ENCODE peak calls at places on chromosomes 11 and 22, in nine cellular contexts. X is left ventricle myocardium inferior, B is fibroblast of lung, A is brain microvascular endothelial cell, R is dorsolateral prefrontal cortex, K is upper lobe of left lung, L is left lung, H is colonic mucosa, M is PC-3. P is an unnamed sample.

GRCh38 chr11:33802414-33802950 is 28.2 kb upstream of the FBXO3 start:
- DNase-seq in M (peak; percentile 91), A (peak; percentile 89), L (peak; percentile 50), K (peak; percentile 42), R (peak; percentile 82), X (peak; percentile 24), B (peak; percentile 92), H (peak; percentile 59), P (no peak)

GRCh38 chr11:43278302-43278956 is 33.4 kb upstream of the API5 start:
- DNase-seq in M (peak; percentile 64), H (no peak), L (no peak), R (no peak), A (peak; percentile 9), K (no peak), X (no peak), B (peak; percentile 19), P (no peak)

GRCh38 chr11:69333906-69334305 is 40.0 kb downstream of the MYEOV start:
- DNase-seq in X (no peak), L (no peak), K (peak; percentile 0), B (no peak), H (peak; percentile 11), R (no peak), M (no peak), A (no peak), P (peak; percentile 8)

GRCh38 chr11:74543991-74544390 is 48.4 kb upstream of the POLD3 start:
- DNase-seq in L (peak; percentile 47), B (no peak), R (no peak), A (no peak), K (peak; percentile 29), X (no peak), H (no peak), M (peak; percentile 32), P (peak; percentile 67)

GRCh38 chr11:8247312-8247711 is 16.4 kb downstream of the LMO1 start:
- DNase-seq in X (no peak), M (peak; percentile 52), B (no peak), K (no peak), L (no peak), A (no peak), H (peak; percentile 31), R (no peak), P (no peak)

GRCh38 chr11:15507592-15507991 is 392.9 kb downstream of the INSC start:
- DNase-seq in A (peak; percentile 16), M (no peak), L (no peak), H (peak; percentile 70), B (peak; percentile 64), K (peak; percentile 27), R (no peak), X (no peak), P (no peak)

GRCh38 chr22:42791721-42792452 is 65.2 kb downstream of the ARFGAP3 start:
- DNase-seq in L (no peak), H (no peak), R (no peak), B (no peak), A (no peak), K (no peak), M (no peak), X (peak; percentile 75), P (peak; percentile 73)

GRCh38 chr11:96817488-96817887 is 427.7 kb downstream of the JRKL start:
- DNase-seq in B (peak; percentile 53), R (no peak), A (no peak), K (no peak), L (no peak), H (no peak), X (no peak), M (peak; percentile 44), P (no peak)

GRCh38 chr11:121337740-121338272 is 45.2 kb downstream of the SC5D start:
- DNase-seq in K (no peak), M (no peak), X (no peak), A (no peak), L (no peak), H (no peak), R (no peak), B (no peak), P (no peak)

GRCh38 chr22:42944409-42944808 is 70.5 kb downstream of the PACSIN2 start:
- DNase-seq in M (no peak), H (no peak), X (no peak), K (no peak), A (no peak), L (no peak), R (no peak), B (no peak), P (no peak)

GRCh38 chr11:105670811-105671210 is 60.9 kb downstream of the GRIA4 start:
- DNase-seq in B (peak; percentile 22), K (no peak), X (no peak), A (peak; percentile 14), M (peak; percentile 31), R (no peak), L (no peak), H (no peak), P (no peak)

GRCh38 chr11:78469905-78470304 is 52.3 kb upstream of the GAB2 start:
- DNase-seq in M (no peak), B (no peak), L (no peak), A (no peak), R (no peak), K (no peak), X (no peak), H (no peak), P (no peak)

GRCh38 chr22:45216133-45217003 is 24.3 kb downstream of the KIAA0930 start:
- DNase-seq in H (no peak), B (peak; percentile 29), M (no peak), A (peak; percentile 47), L (no peak), K (no peak), X (no peak), R (peak; percentile 43), P (no peak)

GRCh38 chr11:121486054-121486453 is 33.3 kb upstream of the SORL1-AS1 start:
- DNase-seq in M (no peak), K (no peak), B (no peak), A (no peak), L (no peak), X (no peak), H (no peak), R (no peak), P (no peak)

GRCh38 chr11:67389477-67389876 is 2.3 kb upstream of the RAD9A start:
- DNase-seq in H (peak; percentile 83), R (no peak), L (no peak), K (no peak), M (peak; percentile 75), X (peak; percentile 46), A (no peak), B (no peak), P (no peak)

GRCh38 chr22:34851918-34852662 is 213.9 kb upstream of the ISX start:
- DNase-seq in R (no peak), M (no peak), K (no peak), H (no peak), B (no peak), A (no peak), L (no peak), X (no peak), P (no peak)

GRCh38 chr11:44363116-44363515 is 53.2 kb upstream of the ALX4 start:
- DNase-seq in A (no peak), L (no peak), X (no peak), M (no peak), R (no peak), K (no peak), B (no peak), H (no peak), P (no peak)
- H3K27me3 ChIP-seq in A (peaks cover 41% of the 10 kb centered on the region), L (peaks cover 65% of the 10 kb centered on the region), X (peaks cover 23% of the 10 kb centered on the region), M (peaks cover 70% of the 10 kb centered on the region), R (no peaks in the 10 kb centered on the region), K (no peaks in the 10 kb centered on the region), B (peaks cover 9% of the 10 kb centered on the region), H (no peaks in the 10 kb centered on the region), P (peaks cover 5% of the 10 kb centered on the region)

GRCh38 chr11:72251614-72252013 is 7.6 kb upstream of the PHOX2A start:
- DNase-seq in K (no peak), H (no peak), M (no peak), R (no peak), A (no peak), X (no peak), L (no peak), B (no peak), P (no peak)
- TF ChIP-seq CTCF in K (no peak), H (no peak), M (no peak), R (no peak), A (no peak), X (no peak), L (no peak), B (no peak), P (no peak)

DNA sequence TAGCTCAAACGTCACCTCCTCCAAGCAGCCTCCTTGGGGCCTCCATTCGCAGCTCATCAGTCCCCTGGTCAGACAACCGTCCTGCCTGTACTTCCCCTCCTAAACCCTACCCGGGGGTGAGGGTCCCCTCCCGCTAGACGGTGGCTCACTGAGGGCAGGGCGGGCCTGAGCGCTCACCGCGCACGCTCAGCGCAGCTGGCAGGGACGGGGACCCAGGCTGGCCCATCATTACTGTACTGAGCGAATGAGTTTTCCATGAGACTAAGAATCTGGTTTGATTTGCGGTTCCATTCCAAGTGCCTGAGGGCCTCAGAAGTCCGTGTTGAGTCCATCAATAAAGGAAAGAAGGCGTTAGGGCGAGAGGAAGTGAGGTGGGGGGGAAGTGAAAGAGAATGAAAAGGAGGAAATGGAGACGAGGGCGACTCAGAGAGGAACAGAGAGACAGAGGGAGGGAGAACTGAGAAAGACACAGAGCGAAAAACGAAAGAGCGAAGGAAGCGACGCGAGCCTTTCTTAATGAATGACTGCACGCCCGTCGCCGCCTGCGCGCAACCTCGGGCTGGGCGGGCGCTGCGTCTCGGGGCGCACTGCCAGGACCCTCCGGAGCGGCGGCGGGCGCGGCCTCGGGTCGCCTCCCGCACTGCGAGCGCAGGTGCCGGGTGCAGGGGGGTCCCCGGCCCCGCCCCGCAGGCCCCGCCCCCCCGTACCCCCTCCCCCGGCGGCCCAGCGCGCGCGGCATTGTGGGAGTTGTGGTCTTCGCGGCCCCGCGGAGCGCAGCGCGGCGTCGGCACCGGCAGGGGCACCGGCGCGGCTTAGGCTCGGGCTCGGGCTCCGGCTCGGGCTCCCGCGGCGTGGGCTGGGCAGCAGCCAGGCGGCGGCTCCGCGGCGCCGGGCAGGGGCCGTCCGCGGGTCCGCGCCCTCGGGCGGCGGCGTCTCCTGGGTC is at the start of gene ASPHD2:
- DNase-seq in R (peak; percentile 72), X (peak; percentile 41), H (peak; percentile 69), L (peak; percentile 61), M (peak; percentile 33), A (peak; percentile 44), B (peak; percentile 66), K (peak; percentile 47), P (peak; percentile 82)
- H3K27ac ChIP-seq in R (peak within 1 kb of the TSS; percentile 88), X (peak within 1 kb of the TSS; percentile 50), H (peak within 1 kb of the TSS; percentile 75), L (peak within 1 kb of the TSS; percentile 88), M (no peak within 1 kb of the TSS), A (no peak within 1 kb of the TSS), B (peak within 1 kb of the TSS; percentile 56), K (peak within 1 kb of the TSS; percentile 73), P (peak within 1 kb of the TSS; percentile 70)

DNA sequence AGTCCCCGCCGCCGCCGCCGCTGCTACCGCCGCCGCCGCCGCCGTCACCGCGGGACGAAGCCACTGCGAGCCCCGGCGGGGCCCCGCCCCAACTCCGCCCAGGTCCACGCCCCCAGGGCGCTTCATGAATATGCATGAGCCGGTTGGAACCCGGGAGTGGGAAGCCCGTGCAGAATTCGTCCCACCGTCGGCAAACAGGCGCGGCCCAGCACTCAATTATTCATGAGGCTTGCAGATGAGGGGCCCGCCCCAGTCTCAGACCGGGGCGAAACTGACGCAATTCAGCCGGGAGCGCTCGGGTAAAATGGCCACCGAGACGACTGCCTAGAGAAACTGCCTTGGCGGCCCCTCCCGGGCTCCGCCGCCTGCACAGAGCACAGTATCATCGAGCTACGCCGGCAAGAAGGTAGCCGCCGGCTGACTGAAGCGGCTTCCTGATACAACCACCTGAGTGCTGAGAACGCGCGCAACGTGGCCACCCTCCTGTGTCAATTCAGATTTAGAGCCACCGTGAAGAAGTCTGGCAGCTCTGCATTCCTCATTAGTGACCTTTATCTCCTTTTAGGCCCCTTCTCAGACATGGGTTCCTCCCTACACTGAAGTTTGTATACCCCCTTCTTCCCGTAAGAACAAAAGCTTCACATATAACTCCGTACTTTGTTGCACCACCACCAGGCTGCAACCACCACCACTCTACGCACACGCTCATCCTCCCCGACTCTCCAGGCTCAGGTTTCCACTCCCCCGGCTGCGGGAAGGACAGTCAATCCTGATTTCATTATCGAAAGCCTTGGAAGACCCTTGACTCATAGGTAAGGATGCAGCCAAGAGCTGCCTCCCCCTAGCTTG is at the start of gene TNKS1BP1:
- DNase-seq in R (peak; percentile 97), L (peak; percentile 98), X (peak; percentile 97), M (peak; percentile 98), K (peak; percentile 99), B (peak; percentile 95), H (peak; percentile 98), A (peak; percentile 98), P (peak; percentile 98)
- H3K27me3 ChIP-seq in R (no peaks in the 10 kb centered on the region), L (no peaks in the 10 kb centered on the region), X (no peaks in the 10 kb centered on the region), M (no peaks in the 10 kb centered on the region), K (no peaks in the 10 kb centered on the region), B (no peaks in the 10 kb centered on the region), H (no peaks in the 10 kb centered on the region), A (no peaks in the 10 kb centered on the region), P (no peaks in the 10 kb centered on the region)